ENCODE peak calls at places on chromosomes 16 and 17, in nine cellular contexts. One of them, this sample, is unnamed.

GRCh38 chr16:1206786-1207185 is 18.3 kb downstream of the TPSG1 start:
- DNase-seq in cardiac muscle cell: no peak
- DNase-seq in heart right ventricle: no peak
- DNase-seq in aorta: no peak
- DNase-seq in endothelial cell of umbilical vein: no peak
- DNase-seq in AG04450: no peak
- DNase-seq in gastrocnemius medialis: no peak
- DNase-seq in WERI-Rb-1: no peak
- DNase-seq in fibroblast of lung: no peak
- DNase-seq in this sample: no peak

GRCh38 chr16:84312783-84313382 is 18.2 kb downstream of the WFDC1 start:
- DNase-seq in cardiac muscle cell: no peak
- DNase-seq in heart right ventricle: no peak
- DNase-seq in aorta: peak
- DNase-seq in endothelial cell of umbilical vein: no peak
- DNase-seq in AG04450: no peak
- DNase-seq in gastrocnemius medialis: no peak
- DNase-seq in WERI-Rb-1: no peak
- DNase-seq in fibroblast of lung: no peak
- DNase-seq in this sample: no peak

GRCh38 chr17:36544049-36544319 is 735 bp upstream of the GGNBP2 start:
- DNase-seq in cardiac muscle cell: peak
- DNase-seq in heart right ventricle: no peak
- DNase-seq in aorta: no peak
- DNase-seq in endothelial cell of umbilical vein: peak
- DNase-seq in AG04450: no peak
- DNase-seq in gastrocnemius medialis: peak
- DNase-seq in WERI-Rb-1: peak
- DNase-seq in fibroblast of lung: no peak
- DNase-seq in this sample: peak

GRCh38 chr16:20976568-20976967 is 76.0 kb downstream of the LYRM1 start:
- DNase-seq in cardiac muscle cell: no peak
- DNase-seq in heart right ventricle: no peak
- DNase-seq in aorta: no peak
- DNase-seq in endothelial cell of umbilical vein: no peak
- DNase-seq in AG04450: no peak
- DNase-seq in gastrocnemius medialis: no peak
- DNase-seq in WERI-Rb-1: no peak
- DNase-seq in fibroblast of lung: no peak
- DNase-seq in this sample: no peak

GRCh38 chr17:72788950-72789585 is 303.4 kb downstream of the SLC39A11 start:
- DNase-seq in cardiac muscle cell: peak
- DNase-seq in heart right ventricle: no peak
- DNase-seq in aorta: no peak
- DNase-seq in endothelial cell of umbilical vein: no peak
- DNase-seq in AG04450: peak
- DNase-seq in gastrocnemius medialis: no peak
- DNase-seq in WERI-Rb-1: no peak
- DNase-seq in fibroblast of lung: peak
- DNase-seq in this sample: peak

GRCh38 chr17:3935140-3935542 is 18.9 kb upstream of the P2RX1 start:
- DNase-seq in cardiac muscle cell: peak
- DNase-seq in heart right ventricle: peak
- DNase-seq in aorta: no peak
- DNase-seq in endothelial cell of umbilical vein: peak
- DNase-seq in AG04450: peak
- DNase-seq in gastrocnemius medialis: peak
- DNase-seq in WERI-Rb-1: peak
- DNase-seq in fibroblast of lung: peak
- DNase-seq in this sample: peak

GRCh38 chr17:63041722-63042121 is 75.7 kb downstream of the TANC2 start:
- DNase-seq in cardiac muscle cell: no peak
- DNase-seq in heart right ventricle: no peak
- DNase-seq in aorta: no peak
- DNase-seq in endothelial cell of umbilical vein: no peak
- DNase-seq in AG04450: no peak
- DNase-seq in gastrocnemius medialis: no peak
- DNase-seq in WERI-Rb-1: no peak
- DNase-seq in fibroblast of lung: no peak
- DNase-seq in this sample: no peak

GRCh38 chr17:62987136-62987535 is 21.1 kb downstream of the TANC2 start:
- DNase-seq in cardiac muscle cell: no peak
- DNase-seq in heart right ventricle: no peak
- DNase-seq in aorta: no peak
- DNase-seq in endothelial cell of umbilical vein: no peak
- DNase-seq in AG04450: no peak
- DNase-seq in gastrocnemius medialis: no peak
- DNase-seq in WERI-Rb-1: no peak
- DNase-seq in fibroblast of lung: no peak
- DNase-seq in this sample: no peak

GRCh38 chr17:38892620-38893019 is 22.8 kb downstream of the LASP1 start:
- DNase-seq in cardiac muscle cell: no peak
- DNase-seq in heart right ventricle: no peak
- DNase-seq in aorta: no peak
- DNase-seq in endothelial cell of umbilical vein: no peak
- DNase-seq in AG04450: no peak
- DNase-seq in gastrocnemius medialis: no peak
- DNase-seq in WERI-Rb-1: no peak
- DNase-seq in fibroblast of lung: no peak
- DNase-seq in this sample: no peak

GRCh38 chr17:38896373-38896954 is 26.6 kb downstream of the LASP1 start:
- DNase-seq in cardiac muscle cell: no peak
- DNase-seq in heart right ventricle: peak
- DNase-seq in aorta: no peak
- DNase-seq in endothelial cell of umbilical vein: peak
- DNase-seq in AG04450: no peak
- DNase-seq in gastrocnemius medialis: no peak
- DNase-seq in WERI-Rb-1: peak
- DNase-seq in fibroblast of lung: no peak
- DNase-seq in this sample: no peak

GRCh38 chr17:38893612-38894011 is 23.8 kb downstream of the LASP1 start:
- DNase-seq in cardiac muscle cell: peak
- DNase-seq in heart right ventricle: peak
- DNase-seq in aorta: no peak
- DNase-seq in endothelial cell of umbilical vein: peak
- DNase-seq in AG04450: no peak
- DNase-seq in gastrocnemius medialis: no peak
- DNase-seq in WERI-Rb-1: peak
- DNase-seq in fibroblast of lung: no peak
- DNase-seq in this sample: peak

GRCh38 chr17:38893113-38893512 is 23.3 kb downstream of the LASP1 start:
- DNase-seq in cardiac muscle cell: no peak
- DNase-seq in heart right ventricle: no peak
- DNase-seq in aorta: no peak
- DNase-seq in endothelial cell of umbilical vein: no peak
- DNase-seq in AG04450: no peak
- DNase-seq in gastrocnemius medialis: no peak
- DNase-seq in WERI-Rb-1: no peak
- DNase-seq in fibroblast of lung: no peak
- DNase-seq in this sample: no peak

GRCh38 chr17:38894276-38894675 is 24.4 kb downstream of the LASP1 start:
- DNase-seq in cardiac muscle cell: no peak
- DNase-seq in heart right ventricle: no peak
- DNase-seq in aorta: no peak
- DNase-seq in endothelial cell of umbilical vein: peak
- DNase-seq in AG04450: no peak
- DNase-seq in gastrocnemius medialis: no peak
- DNase-seq in WERI-Rb-1: no peak
- DNase-seq in fibroblast of lung: no peak
- DNase-seq in this sample: no peak
- H3K27ac ChIP-seq in cardiac muscle cell: peak
- H3K27ac ChIP-seq in heart right ventricle: no peak
- H3K27ac ChIP-seq in aorta: no peak
- H3K27ac ChIP-seq in endothelial cell of umbilical vein: no peak
- H3K27ac ChIP-seq in AG04450: peak
- H3K27ac ChIP-seq in gastrocnemius medialis: peak
- H3K27ac ChIP-seq in WERI-Rb-1: peak
- H3K27ac ChIP-seq in fibroblast of lung: no peak
- H3K27ac ChIP-seq in this sample: no peak

GRCh38 chr17:39927928-39928867 is 666 bp downstream of the LRRC3C start:
- DNase-seq in cardiac muscle cell: no peak
- DNase-seq in heart right ventricle: peak
- DNase-seq in aorta: peak
- DNase-seq in endothelial cell of umbilical vein: peak
- DNase-seq in AG04450: no peak
- DNase-seq in gastrocnemius medialis: peak
- DNase-seq in WERI-Rb-1: no peak
- DNase-seq in fibroblast of lung: no peak
- DNase-seq in this sample: peak

GRCh38 chr17:39926588-39927100 is 757 bp downstream of the ORMDL3 start:
- DNase-seq in cardiac muscle cell: peak
- DNase-seq in heart right ventricle: no peak
- DNase-seq in aorta: no peak
- DNase-seq in endothelial cell of umbilical vein: peak
- DNase-seq in AG04450: no peak
- DNase-seq in gastrocnemius medialis: no peak
- DNase-seq in WERI-Rb-1: peak
- DNase-seq in fibroblast of lung: no peak
- DNase-seq in this sample: peak

GRCh38 chr17:39928868-39929651 is 1.5 kb downstream of the LRRC3C start:
- DNase-seq in cardiac muscle cell: peak
- DNase-seq in heart right ventricle: no peak
- DNase-seq in aorta: no peak
- DNase-seq in endothelial cell of umbilical vein: peak
- DNase-seq in AG04450: peak
- DNase-seq in gastrocnemius medialis: no peak
- DNase-seq in WERI-Rb-1: no peak
- DNase-seq in fibroblast of lung: peak
- DNase-seq in this sample: peak

GRCh38 chr17:39927101-39927927 is at the start of the genes LRRC3C and ORMDL3:
- DNase-seq in cardiac muscle cell: peak
- DNase-seq in heart right ventricle: peak
- DNase-seq in aorta: peak
- DNase-seq in endothelial cell of umbilical vein: peak
- DNase-seq in AG04450: peak
- DNase-seq in gastrocnemius medialis: peak
- DNase-seq in WERI-Rb-1: peak
- DNase-seq in fibroblast of lung: peak
- DNase-seq in this sample: peak

GRCh38 chr17:39929657-39930407 is 2.3 kb downstream of the LRRC3C start:
- DNase-seq in cardiac muscle cell: peak
- DNase-seq in heart right ventricle: no peak
- DNase-seq in aorta: no peak
- DNase-seq in endothelial cell of umbilical vein: no peak
- DNase-seq in AG04450: no peak
- DNase-seq in gastrocnemius medialis: no peak
- DNase-seq in WERI-Rb-1: no peak
- DNase-seq in fibroblast of lung: peak
- DNase-seq in this sample: peak
- H3K27ac ChIP-seq in cardiac muscle cell: peak
- H3K27ac ChIP-seq in heart right ventricle: peak
- H3K27ac ChIP-seq in aorta: peak
- H3K27ac ChIP-seq in endothelial cell of umbilical vein: peak
- H3K27ac ChIP-seq in AG04450: peak
- H3K27ac ChIP-seq in gastrocnemius medialis: peak
- H3K27ac ChIP-seq in WERI-Rb-1: no peak
- H3K27ac ChIP-seq in fibroblast of lung: peak
- H3K27ac ChIP-seq in this sample: peak

DNA sequence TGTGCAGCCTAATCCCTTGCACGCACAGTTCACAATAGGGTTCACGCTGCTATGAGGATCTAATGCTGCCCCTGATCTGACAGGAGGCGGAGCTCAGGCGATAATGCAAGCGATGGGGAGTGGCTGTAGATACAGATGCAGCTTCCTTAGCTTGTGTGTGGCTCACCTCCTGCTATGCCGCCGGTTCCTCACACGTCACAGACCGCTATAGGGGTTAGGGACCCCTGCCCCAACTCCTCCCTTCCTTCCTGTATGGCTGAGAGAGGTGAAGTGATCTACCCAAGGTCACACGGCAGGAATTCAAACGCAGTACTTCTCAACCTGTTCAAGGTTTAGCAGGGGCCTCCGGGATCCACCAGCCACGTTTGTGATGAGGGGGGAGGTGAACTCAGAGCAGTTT is 13.4 kb upstream of the PLLP start:
- DNase-seq in cardiac muscle cell: no peak
- DNase-seq in heart right ventricle: no peak
- DNase-seq in aorta: peak
- DNase-seq in endothelial cell of umbilical vein: no peak
- DNase-seq in AG04450: no peak
- DNase-seq in gastrocnemius medialis: no peak
- DNase-seq in WERI-Rb-1: no peak
- DNase-seq in fibroblast of lung: no peak
- DNase-seq in this sample: no peak
- H3K27ac ChIP-seq in cardiac muscle cell: no peak
- H3K27ac ChIP-seq in heart right ventricle: no peak
- H3K27ac ChIP-seq in aorta: no peak
- H3K27ac ChIP-seq in endothelial cell of umbilical vein: no peak
- H3K27ac ChIP-seq in AG04450: no peak
- H3K27ac ChIP-seq in gastrocnemius medialis: no peak
- H3K27ac ChIP-seq in WERI-Rb-1: no peak
- H3K27ac ChIP-seq in fibroblast of lung: no peak
- H3K27ac ChIP-seq in this sample: no peak

GRCh38 chr16:11395008-11395948 is 50.0 kb downstream of the RMI2 start:
- DNase-seq in cardiac muscle cell: no peak
- DNase-seq in heart right ventricle: no peak
- DNase-seq in aorta: peak
- DNase-seq in endothelial cell of umbilical vein: no peak
- DNase-seq in AG04450: no peak
- DNase-seq in gastrocnemius medialis: peak
- DNase-seq in WERI-Rb-1: no peak
- DNase-seq in fibroblast of lung: no peak
- DNase-seq in this sample: no peak

GRCh38 chr16:11393861-11394592 is 48.8 kb downstream of the RMI2 start:
- DNase-seq in cardiac muscle cell: no peak
- DNase-seq in heart right ventricle: no peak
- DNase-seq in aorta: peak
- DNase-seq in endothelial cell of umbilical vein: no peak
- DNase-seq in AG04450: no peak
- DNase-seq in gastrocnemius medialis: no peak
- DNase-seq in WERI-Rb-1: no peak
- DNase-seq in fibroblast of lung: no peak
- DNase-seq in this sample: no peak

GRCh38 chr16:11393366-11393765 is 48.1 kb downstream of the RMI2 start:
- DNase-seq in cardiac muscle cell: no peak
- DNase-seq in heart right ventricle: no peak
- DNase-seq in aorta: peak
- DNase-seq in endothelial cell of umbilical vein: no peak
- DNase-seq in AG04450: no peak
- DNase-seq in gastrocnemius medialis: no peak
- DNase-seq in WERI-Rb-1: no peak
- DNase-seq in fibroblast of lung: no peak
- DNase-seq in this sample: no peak

GRCh38 chr16:11395949-11396240 is 50.6 kb downstream of the RMI2 start:
- DNase-seq in cardiac muscle cell: no peak
- DNase-seq in heart right ventricle: no peak
- DNase-seq in aorta: no peak
- DNase-seq in endothelial cell of umbilical vein: no peak
- DNase-seq in AG04450: no peak
- DNase-seq in gastrocnemius medialis: no peak
- DNase-seq in WERI-Rb-1: no peak
- DNase-seq in fibroblast of lung: no peak
- DNase-seq in this sample: no peak

DNA sequence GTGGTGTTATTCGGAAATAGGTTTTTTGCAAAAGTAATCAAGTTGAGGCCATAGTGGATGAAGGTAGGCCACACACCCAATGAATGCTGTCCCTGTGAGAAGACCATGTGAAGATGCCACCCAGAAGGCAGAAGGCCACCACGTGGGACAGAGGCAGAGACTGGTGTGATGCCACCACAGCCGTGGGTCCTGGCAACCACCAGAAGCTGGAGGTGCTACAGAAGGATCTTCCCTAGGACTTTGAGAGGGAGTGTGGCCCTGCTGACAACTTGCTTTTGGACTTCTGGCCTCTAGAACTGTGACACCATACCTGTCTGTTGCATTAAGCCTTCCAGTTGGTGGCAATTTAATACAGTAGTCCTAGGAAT is 49.3 kb downstream of the RMI2 start:
- DNase-seq in cardiac muscle cell: no peak
- DNase-seq in heart right ventricle: no peak
- DNase-seq in aorta: peak
- DNase-seq in endothelial cell of umbilical vein: no peak
- DNase-seq in AG04450: no peak
- DNase-seq in gastrocnemius medialis: no peak
- DNase-seq in WERI-Rb-1: no peak
- DNase-seq in fibroblast of lung: no peak
- DNase-seq in this sample: no peak
- H3K27ac ChIP-seq in cardiac muscle cell: no peak
- H3K27ac ChIP-seq in heart right ventricle: no peak
- H3K27ac ChIP-seq in aorta: no peak
- H3K27ac ChIP-seq in endothelial cell of umbilical vein: no peak
- H3K27ac ChIP-seq in AG04450: no peak
- H3K27ac ChIP-seq in gastrocnemius medialis: peak
- H3K27ac ChIP-seq in WERI-Rb-1: no peak
- H3K27ac ChIP-seq in fibroblast of lung: no peak
- H3K27ac ChIP-seq in this sample: no peak

This sample was measured in brain microvascular endothelial cell.